ENCODE peak calls at places on chromosomes 2 and 18, in five cellular contexts. C, M, D, G and Z are unnamed samples.

GRCh38 chr2:145736901-145737300 is 1217.0 kb upstream of the ZEB2 start:
- DNase-seq in G (no peak), D (no peak), C (no peak), M (no peak), Z (peak)

GRCh38 chr18:10410472-10411300 is 43.7 kb upstream of the APCDD1 start:
- DNase-seq in M (no peak), D (no peak), C (no peak), G (peak), Z (no peak)

GRCh38 chr2:22329097-22329716 is 1055.8 kb upstream of the KLHL29 start:
- DNase-seq in G (no peak), D (no peak), C (no peak), M (no peak), Z (no peak)

GRCh38 chr2:197311521-197312033 is 997 bp upstream of the ANKRD44 start:
- DNase-seq in M (no peak), D (no peak), G (peak), C (no peak), Z (peak)

GRCh38 chr2:26178746-26179436 is 6.0 kb downstream of the GAREM2 start:
- DNase-seq in M (no peak), G (peak), D (no peak), C (peak), Z (no peak)

GRCh38 chr2:144041612-144042011 is 478.3 kb downstream of the ZEB2 start:
- DNase-seq in M (no peak), G (no peak), C (no peak), D (no peak), Z (no peak)

GRCh38 chr2:160406591-160407392 is 86.8 kb downstream of the RBMS1 start:
- DNase-seq in C (peak), G (peak), D (peak), M (peak), Z (peak)

GRCh38 chr2:121608967-121609366 is 40.3 kb downstream of the CLASP1 start:
- DNase-seq in D (no peak), G (no peak), C (no peak), M (no peak), Z (no peak)

GRCh38 chr2:213834746-213835145 is 550.5 kb downstream of the SPAG16 start:
- DNase-seq in G (no peak), M (no peak), C (peak), D (no peak), Z (no peak)